ENCODE peak calls at places on chromosomes 6 and 20, in six cellular contexts. H is H1, N is GM12891, U is K562, A is HepG2, Y is GM12878. S is an unnamed sample.

GRCh38 chr20:44643596-44644383 is 7.7 kb downstream of the ADA start:
- DNase-seq in U (no peak), A (peak), Y (no peak), N (no peak), H (peak), S (no peak)

GRCh38 chr6:145815875-145816274 is 1.3 kb upstream of the FBXO30 start:
- DNase-seq in Y (no peak), N (no peak), A (no peak), H (no peak), U (no peak), S (peak)

GRCh38 chr6:126041516-126042447 is 55.4 kb downstream of the TRMT11 start:
- DNase-seq in Y (no peak), U (no peak), H (no peak), A (no peak), N (no peak), S (no peak)

GRCh38 chr6:155504848-155505247 is 49.2 kb upstream of the NOX3 start:
- DNase-seq in N (no peak), Y (no peak), H (no peak), A (no peak), U (no peak), S (no peak)

GRCh38 chr20:9467995-9468394 is 46.4 kb upstream of the LAMP5 start:
- DNase-seq in Y (no peak), A (peak), U (peak), H (no peak), N (no peak), S (no peak)

GRCh38 chr20:41649489-41649888 is 31.3 kb upstream of the CHD6 start:
- DNase-seq in A (no peak), N (no peak), H (no peak), U (no peak), Y (no peak), S (no peak)

GRCh38 chr20:2873747-2874041 is 413 bp downstream of the PTPRA start:
- DNase-seq in N (peak), Y (no peak), U (peak), H (no peak), A (peak), S (peak)

GRCh38 chr20:19973920-19974620 is 43.1 kb upstream of the NAA20 start:
- DNase-seq in U (no peak), Y (no peak), A (no peak), N (no peak), H (no peak), S (no peak)

GRCh38 chr6:165181951-165182414 is 127.4 kb downstream of the C6orf118 start:
- DNase-seq in H (no peak), Y (no peak), N (no peak), A (no peak), U (no peak), S (no peak)

GRCh38 chr6:30206799-30207618 is 6.2 kb downstream of the TRIM26 start:
- DNase-seq in U (no peak), H (no peak), Y (no peak), N (no peak), A (peak), S (no peak)

GRCh38 chr6:110874880-110875547 is 429 bp downstream of the AMD1 start:
- DNase-seq in N (no peak), Y (no peak), H (no peak), U (no peak), A (no peak), S (no peak)

GRCh38 chr20:64101731-64102621 is 5.4 kb downstream of the NPBWR2 start:
- DNase-seq in H (no peak), Y (no peak), A (no peak), N (peak), U (peak), S (peak)

GRCh38 chr6:96420294-96420693 is 101.3 kb upstream of the UFL1 start:
- DNase-seq in A (no peak), N (no peak), U (no peak), H (no peak), Y (no peak), S (no peak)

GRCh38 chr6:161947371-161947770 is 673.5 kb upstream of the AGPAT4 start:
- DNase-seq in Y (no peak), A (no peak), N (no peak), U (no peak), H (peak), S (no peak)

GRCh38 chr20:24935140-24935539 is 13.9 kb upstream of the CST7 start:
- DNase-seq in Y (no peak), N (no peak), A (no peak), H (no peak), U (no peak), S (no peak)

GRCh38 chr20:33554914-33555420 is 65.1 kb downstream of the CBFA2T2 start:
- DNase-seq in N (peak), U (no peak), Y (peak), H (no peak), A (peak), S (peak)

GRCh38 chr6:161244725-161245124 is 29.1 kb downstream of the AGPAT4 start:
- DNase-seq in A (no peak), N (no peak), U (peak), Y (no peak), H (no peak), S (no peak)

GRCh38 chr20:1341561-1342265 is 12.8 kb upstream of the SDCBP2 start:
- DNase-seq in U (no peak), A (no peak), Y (no peak), H (no peak), N (no peak), S (no peak)

GRCh38 chr6:82362868-82363267 is 749 bp upstream of the TPBG start:
- DNase-seq in N (no peak), U (no peak), H (no peak), Y (no peak), A (no peak), S (no peak)

GRCh38 chr6:5172057-5172683 is 87.0 kb downstream of the PPP1R3G start:
- DNase-seq in U (no peak), H (no peak), Y (no peak), N (no peak), A (no peak), S (no peak)

GRCh38 chr20:43537921-43538854 is 20.6 kb upstream of the SGK2 start:
- DNase-seq in H (no peak), N (peak), Y (no peak), U (peak), A (peak), S (no peak)

GRCh38 chr20:56400001-56400640 is 7.7 kb downstream of the CSTF1 start:
- DNase-seq in U (peak), Y (peak), A (peak), H (no peak), N (no peak), S (no peak)

GRCh38 chr20:17720755-17721154 is 21.0 kb downstream of the BANF2 start:
- DNase-seq in H (no peak), A (no peak), Y (no peak), N (no peak), U (no peak), S (no peak)

GRCh38 chr6:105886812-105887513 is 199.2 kb upstream of the PRDM1 start:
- DNase-seq in N (no peak), U (no peak), H (no peak), Y (no peak), A (no peak), S (no peak)

GRCh38 chr6:14373648-14374437 is 256.3 kb downstream of the CD83 start:
- DNase-seq in U (no peak), A (no peak), Y (no peak), N (no peak), H (no peak), S (no peak)

GRCh38 chr6:137819740-137820139 is 47.3 kb upstream of the TNFAIP3 start:
- DNase-seq in H (no peak), Y (peak), A (no peak), N (no peak), U (no peak), S (no peak)

DNA sequence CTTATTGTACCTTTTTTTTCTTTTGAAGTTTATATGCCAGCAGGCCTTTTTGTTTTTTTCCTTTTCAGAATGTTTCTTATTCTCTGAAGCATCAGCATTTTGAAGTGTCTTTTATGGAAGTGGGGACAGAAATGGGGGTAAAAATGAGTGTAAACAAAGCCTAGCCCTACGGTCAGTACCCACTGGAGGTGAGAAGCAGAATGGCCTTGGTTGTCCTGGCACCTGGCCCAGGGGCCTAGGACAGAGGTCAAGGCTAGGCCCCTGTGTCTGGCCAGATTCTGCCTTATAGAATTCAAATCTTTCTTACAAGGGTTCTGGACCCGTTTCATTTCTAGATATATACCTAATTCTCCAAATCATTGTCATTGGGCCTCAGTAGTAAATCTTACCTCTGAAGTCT is 3.5 kb upstream of the C6orf163 start:
- DNase-seq in U (no peak), H (no peak), Y (no peak), A (peak), N (no peak), S (no peak)
- TF ChIP-seq TAF1 in U (no peak), H (no peak), Y (no peak), A (no peak), N (no peak), S (no peak)

GRCh38 chr6:154488802-154489437 is 21.6 kb downstream of the CNKSR3 start:
- DNase-seq in A (no peak), U (no peak), N (no peak), H (no peak), Y (no peak), S (no peak)
- TF ChIP-seq POLR2AphosphoS5 in A (no peak), U (no peak), N (no peak), H (no peak), Y (no peak), S (no peak)

GRCh38 chr6:875012-875411 is 182.1 kb upstream of the EXOC2 start:
- DNase-seq in Y (no peak), N (no peak), U (no peak), H (no peak), A (no peak), S (no peak)

GRCh38 chr6:882084-882598 is 189.2 kb upstream of the EXOC2 start:
- DNase-seq in U (no peak), N (no peak), A (no peak), Y (no peak), H (no peak), S (no peak)

GRCh38 chr6:872570-873125 is 179.7 kb upstream of the EXOC2 start:
- DNase-seq in Y (no peak), U (no peak), N (no peak), H (no peak), A (no peak), S (no peak)

GRCh38 chr6:878179-878578 is 185.2 kb upstream of the EXOC2 start:
- DNase-seq in Y (no peak), U (no peak), H (no peak), A (no peak), N (no peak), S (no peak)
- TF ChIP-seq POLR2A in Y (no peak), U (no peak), H (no peak), A (no peak), N (no peak), S (no peak)

DNA sequence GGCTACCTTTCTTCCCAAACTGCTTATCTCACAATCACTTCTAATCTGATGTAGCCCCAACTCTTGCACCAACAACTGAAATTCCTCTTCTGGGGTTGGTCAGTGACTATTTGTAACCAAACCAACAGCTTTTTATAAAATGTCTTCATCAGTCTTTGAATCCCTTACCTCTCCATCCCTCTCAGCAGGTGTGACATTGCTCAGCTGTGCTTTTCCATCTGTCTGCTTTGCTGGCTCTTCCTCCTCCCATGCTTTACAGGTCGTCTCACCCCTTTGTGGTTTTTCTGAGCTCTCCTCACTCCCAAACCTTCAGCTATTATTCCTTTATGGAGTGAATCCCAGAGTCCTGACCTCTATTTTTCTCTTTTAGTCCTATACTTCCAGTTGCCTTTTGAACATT is 5.9 kb downstream of the MAP7 start:
- DNase-seq in A (no peak), Y (no peak), U (no peak), N (no peak), H (no peak), S (no peak)
- TF ChIP-seq TAF1 in A (no peak), Y (no peak), U (no peak), N (no peak), H (no peak), S (no peak)

S was measured in GM12892.